ENCODE peak calls at places on chromosome 3, in four cellular contexts. U is AG04449, S is AG09319, I is H9. B is an unnamed sample.

GRCh38 chr3:52895416-52895815 is 1.9 kb downstream of the STIMATE start:
- DNase-seq in U (no peak), S (no peak), I (no peak), B (no peak)

GRCh38 chr3:72306800-72307341 is 521.9 kb upstream of the PROK2 start:
- DNase-seq in U (no peak), S (peak), I (peak), B (peak)

GRCh38 chr3:170585008-170585936 is 603 bp downstream of the SLC7A14 start:
- DNase-seq in U (no peak), S (no peak), I (peak), B (peak)

GRCh38 chr3:125317761-125318496 is 57.2 kb downstream of the ZNF148 start:
- DNase-seq in U (no peak), S (no peak), I (no peak), B (no peak)

GRCh38 chr3:101848754-101849713 is at the start of gene NFKBIZ:
- DNase-seq in U (no peak), S (peak), I (peak), B (peak)

GRCh38 chr3:146382386-146382785 is 87.0 kb downstream of the PLSCR2 start:
- DNase-seq in U (no peak), S (no peak), I (no peak), B (no peak)

GRCh38 chr3:58023536-58023935 is 15.3 kb downstream of the FLNB start:
- DNase-seq in U (no peak), S (no peak), I (no peak), B (no peak)

GRCh38 chr3:63800097-63800496 is 19.0 kb upstream of the C3orf49 start:
- DNase-seq in U (no peak), S (no peak), I (no peak), B (no peak)

GRCh38 chr3:54963621-54964020 is 35.8 kb upstream of the LRTM1 start:
- DNase-seq in U (no peak), S (no peak), I (no peak), B (no peak)

GRCh38 chr3:137121704-137122314 is 164.0 kb downstream of the IL20RB start:
- DNase-seq in U (no peak), S (no peak), I (peak), B (peak)

GRCh38 chr3:64046527-64046926 is 23.2 kb upstream of the PSMD6 start:
- DNase-seq in U (no peak), S (no peak), I (no peak), B (no peak)

GRCh38 chr3:97138914-97139541 is 324.6 kb downstream of the EPHA6 start:
- DNase-seq in U (no peak), S (no peak), I (peak), B (no peak)

GRCh38 chr3:14802332-14802731 is 16.4 kb upstream of the FGD5 start:
- DNase-seq in U (no peak), S (no peak), I (no peak), B (no peak)

GRCh38 chr3:42071720-42072582 is 19.2 kb upstream of the TRAK1 start:
- DNase-seq in U (no peak), S (no peak), I (peak), B (no peak)

GRCh38 chr3:165254812-165255211 is 58.6 kb upstream of the SLITRK3 start:
- DNase-seq in U (no peak), S (no peak), I (no peak), B (no peak)
- TF ChIP-seq CTCF in U (no peak), S (no peak), I (peak), B (peak)

DNA sequence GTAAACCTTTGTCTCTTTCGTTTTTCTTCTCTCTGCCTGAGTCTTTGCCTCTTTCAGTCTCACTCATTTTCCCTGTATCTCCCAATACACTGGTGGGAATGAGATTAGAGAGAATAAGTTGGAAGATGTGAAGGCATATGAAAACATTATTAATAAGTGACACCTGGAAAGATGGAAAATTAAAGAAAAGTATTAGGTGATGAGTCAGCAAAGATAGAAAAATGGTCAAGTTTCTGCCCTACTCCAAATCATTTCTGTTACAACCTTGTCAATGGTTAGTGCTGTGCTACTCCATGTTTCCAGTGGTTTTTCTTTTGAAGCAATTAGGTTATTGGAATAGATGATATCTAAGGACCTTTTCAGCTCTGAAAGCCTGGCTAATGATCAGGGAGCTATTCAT is 252.8 kb downstream of the LSAMP start:
- DNase-seq in U (no peak), S (no peak), I (no peak), B (no peak)
- TF ChIP-seq CTCF in U (no peak), S (no peak), I (no peak), B (no peak)

GRCh38 chr3:107848516-107848915 is 242.3 kb downstream of the CD47 start:
- DNase-seq in U (no peak), S (no peak), I (no peak), B (no peak)

GRCh38 chr3:107842940-107843339 is 247.9 kb downstream of the CD47 start:
- DNase-seq in U (no peak), S (no peak), I (no peak), B (no peak)

GRCh38 chr3:107847791-107848190 is 243.0 kb downstream of the CD47 start:
- DNase-seq in U (no peak), S (no peak), I (no peak), B (no peak)

GRCh38 chr3:107845355-107846281 is 245.2 kb downstream of the CD47 start:
- DNase-seq in U (no peak), S (no peak), I (no peak), B (no peak)

GRCh38 chr3:107846282-107846852 is 244.5 kb downstream of the CD47 start:
- DNase-seq in U (no peak), S (peak), I (peak), B (peak)
- TF ChIP-seq CTCF in U (peak), S (peak), I (peak), B (peak)

GRCh38 chr3:1079641-1080040 is 13.2 kb upstream of the CNTN6 start:
- DNase-seq in U (no peak), S (no peak), I (no peak), B (no peak)

GRCh38 chr3:1087066-1087555 is 5.7 kb upstream of the CNTN6 start:
- DNase-seq in U (peak), S (peak), I (no peak), B (no peak)

GRCh38 chr3:1082024-1082633 is 10.7 kb upstream of the CNTN6 start:
- DNase-seq in U (no peak), S (no peak), I (peak), B (peak)
- TF ChIP-seq CTCF in U (peak), S (peak), I (peak), B (peak)

DNA sequence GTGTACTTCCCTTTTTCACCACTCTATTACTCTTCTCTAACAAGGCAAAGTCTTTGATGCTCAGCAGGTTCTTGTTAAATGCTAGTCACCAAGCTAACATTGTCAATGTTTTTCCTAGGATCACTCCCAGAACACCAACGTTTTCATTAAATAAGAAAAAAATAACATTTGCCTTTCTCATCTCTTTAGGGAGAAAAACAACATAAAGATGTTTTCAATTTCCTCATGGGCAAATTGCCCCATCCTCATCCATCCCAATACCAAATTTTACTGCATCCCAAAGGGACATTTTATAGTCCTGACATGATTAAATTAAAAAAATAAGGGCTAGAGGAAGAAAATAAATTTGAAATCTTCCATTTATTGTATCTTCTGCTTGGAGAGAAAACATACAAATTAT is 106.5 kb downstream of the SUCNR1 start:
- DNase-seq in U (no peak), S (no peak), I (no peak), B (no peak)
- TF ChIP-seq CTCF in U (no peak), S (no peak), I (no peak), B (no peak)

GRCh38 chr3:70359711-70360110 is 47.3 kb upstream of the MDFIC2 start:
- DNase-seq in U (no peak), S (no peak), I (no peak), B (no peak)

GRCh38 chr3:70360985-70361384 is 48.5 kb upstream of the MDFIC2 start:
- DNase-seq in U (no peak), S (no peak), I (no peak), B (no peak)

GRCh38 chr3:70358978-70359580 is 46.6 kb upstream of the MDFIC2 start:
- DNase-seq in U (peak), S (peak), I (no peak), B (no peak)
- TF ChIP-seq CTCF in U (peak), S (peak), I (peak), B (peak)

GRCh38 chr3:12472000-12472399 is 12.3 kb upstream of the TSEN2 start:
- DNase-seq in U (no peak), S (no peak), I (no peak), B (no peak)

GRCh38 chr3:12470680-12471079 is 13.6 kb upstream of the TSEN2 start:
- DNase-seq in U (no peak), S (no peak), I (no peak), B (no peak)

GRCh38 chr3:12470111-12470510 is 14.2 kb upstream of the TSEN2 start:
- DNase-seq in U (no peak), S (no peak), I (no peak), B (no peak)

GRCh38 chr3:12472796-12473195 is 11.5 kb upstream of the TSEN2 start:
- DNase-seq in U (no peak), S (no peak), I (no peak), B (no peak)

GRCh38 chr3:12471228-12471627 is 13.1 kb upstream of the TSEN2 start:
- DNase-seq in U (no peak), S (no peak), I (no peak), B (no peak)
- TF ChIP-seq CTCF in U (no peak), S (no peak), I (peak), B (no peak)

GRCh38 chr3:133049491-133049890 is 11.3 kb downstream of the TMEM108 start:
- DNase-seq in U (no peak), S (no peak), I (no peak), B (no peak)
- TF ChIP-seq CTCF in U (no peak), S (no peak), I (no peak), B (no peak)

B was measured in nephron progenitor cell.